ENCODE peak calls at places on chromosome 19, in ten cellular contexts. M, T, A, U, F, Y, I, Q, E and G are unnamed samples.

GRCh38 chr19:51366999-51367564 is 894 bp upstream of the ETFB start:
- DNase-seq in U (no peak), Q (no peak), I (peak), M (no peak), F (no peak), T (peak), E (no peak), A (peak), Y (no peak), G (peak)

GRCh38 chr19:15576526-15577156 is 38.4 kb upstream of the CYP4F8 start:
- DNase-seq in U (no peak), E (no peak), F (no peak), I (peak), Y (no peak), M (no peak), T (no peak), Q (no peak), A (no peak), G (no peak)

GRCh38 chr19:41206926-41207750 is 11.9 kb upstream of the AXL start:
- DNase-seq in F (no peak), Q (no peak), M (no peak), T (no peak), A (no peak), E (no peak), Y (no peak), I (no peak), U (no peak), G (no peak)

GRCh38 chr19:49814010-49814409 is 918 bp upstream of the FUZ start:
- DNase-seq in U (no peak), T (no peak), I (no peak), F (no peak), E (no peak), Q (no peak), Y (no peak), M (no peak), A (no peak), G (peak)

GRCh38 chr19:32676186-32676894 is 692 bp downstream of the RGS9BP start:
- DNase-seq in T (peak), Y (peak), M (no peak), U (peak), E (no peak), Q (no peak), I (peak), A (peak), F (no peak), G (no peak)

GRCh38 chr19:1941146-1942077 is at the start of gene CSNK1G2:
- DNase-seq in I (peak), F (no peak), T (no peak), U (no peak), A (no peak), M (no peak), Y (no peak), Q (no peak), E (no peak), G (no peak)

GRCh38 chr19:40685563-40685962 is 4.9 kb downstream of the NUMBL start:
- DNase-seq in E (no peak), A (no peak), I (no peak), T (no peak), U (no peak), F (no peak), Q (no peak), M (no peak), Y (no peak), G (peak)

GRCh38 chr19:57887195-57887941 is 1.5 kb downstream of the ZNF814 start:
- DNase-seq in Q (peak), T (no peak), M (no peak), E (no peak), I (no peak), F (no peak), A (peak), Y (peak), U (no peak), G (peak)

GRCh38 chr19:50349277-50350057 is 16.0 kb downstream of the NAPSA start:
- DNase-seq in U (no peak), Q (no peak), F (no peak), M (no peak), E (no peak), A (no peak), I (no peak), T (no peak), Y (no peak), G (no peak)

GRCh38 chr19:58387338-58388174 is 487 bp downstream of the RPS5 start:
- DNase-seq in U (peak), F (no peak), A (no peak), Y (no peak), T (no peak), E (no peak), I (peak), M (no peak), Q (peak), G (no peak)

GRCh38 chr19:49639401-49640112 is 386 bp downstream of the RRAS start:
- DNase-seq in F (no peak), U (no peak), T (no peak), M (no peak), A (no peak), I (no peak), Y (no peak), Q (peak), E (no peak), G (no peak)

GRCh38 chr19:47613165-47614146 is 4.5 kb downstream of the BICRA start:
- DNase-seq in A (peak), U (peak), F (peak), Q (peak), M (no peak), T (no peak), I (no peak), Y (no peak), E (no peak), G (no peak)